ENCODE peak calls at places on chromosomes 7 and 10, in seven cellular contexts. R is NCI-H187, Q is left lung, K is putamen, Y is HFFc6, M is T follicular helper cell, O is memory B cell. D is an unnamed sample.

GRCh38 chr7:100887186-100887954 is 2.1 kb downstream of the UFSP1 start:
- DNase-seq in M (peak; percentile 61), R (no peak), Q (no peak), Y (no peak), K (no peak), O (peak; percentile 78), D (no peak)

GRCh38 chr7:125504848-125505247 is 575.2 kb upstream of the POT1 start:
- DNase-seq in M (no peak), K (no peak), Y (no peak), R (no peak), O (no peak), Q (no peak), D (no peak)

GRCh38 chr7:1533255-1533568 is 2.7 kb downstream of the MAFK start:
- DNase-seq in R (no peak), Y (no peak), O (peak; percentile 13), K (no peak), M (no peak), Q (no peak), D (no peak)

GRCh38 chr7:155763721-155764431 is 48.4 kb downstream of the SHH start:
- DNase-seq in O (no peak), Q (no peak), K (no peak), R (no peak), M (no peak), Y (no peak), D (no peak)

GRCh38 chr10:60069311-60069710 is 163.0 kb upstream of the CCDC6 start:
- DNase-seq in K (no peak), O (no peak), Q (no peak), M (no peak), R (no peak), Y (no peak), D (no peak)

GRCh38 chr7:157425761-157426160 is 89.0 kb downstream of the DNAJB6 start:
- DNase-seq in O (no peak), Y (no peak), K (no peak), Q (no peak), M (no peak), R (no peak), D (no peak)

GRCh38 chr7:20958474-20958873 is 171.8 kb upstream of the SP8 start:
- DNase-seq in R (no peak), Y (no peak), O (no peak), Q (no peak), K (no peak), M (no peak), D (no peak)

GRCh38 chr10:110226926-110227641 is 19.7 kb downstream of the MXI1 start:
- DNase-seq in Y (no peak), R (peak; percentile 23), Q (peak; percentile 78), O (peak; percentile 65), K (peak; percentile 72), M (peak; percentile 76), D (no peak)

GRCh38 chr10:103231047-103231551 is 14.6 kb upstream of the RPEL1 start:
- DNase-seq in M (no peak), K (no peak), R (no peak), Y (peak; percentile 94), O (no peak), Q (no peak), D (peak; percentile 94)

GRCh38 chr7:156773966-156774365 is 119.0 kb downstream of the LMBR1 start:
- DNase-seq in Q (no peak), Y (peak; percentile 38), O (no peak), M (no peak), K (no peak), R (no peak), D (no peak)

GRCh38 chr7:25521236-25521635 is 292.9 kb upstream of the NPVF start:
- DNase-seq in Q (no peak), R (no peak), M (no peak), O (no peak), K (no peak), Y (no peak), D (no peak)

GRCh38 chr10:88386878-88387773 is 196.0 kb downstream of the RNLS start:
- DNase-seq in K (peak; percentile 80), M (no peak), O (peak; percentile 28), Y (peak; percentile 32), Q (peak; percentile 33), R (no peak), D (peak; percentile 79)

GRCh38 chr10:100744136-100744979 is 1.0 kb upstream of the PAX2 start:
- DNase-seq in O (no peak), R (no peak), M (no peak), Q (no peak), Y (no peak), K (no peak), D (no peak)

GRCh38 chr10:6065845-6066244 is 3.7 kb upstream of the IL2RA start:
- DNase-seq in K (no peak), Y (no peak), M (no peak), Q (no peak), O (no peak), R (no peak), D (no peak)

GRCh38 chr7:15684834-15685233 is 1.6 kb downstream of the MEOX2 start:
- DNase-seq in O (no peak), R (no peak), Y (no peak), M (no peak), Q (no peak), K (no peak), D (no peak)

GRCh38 chr10:117533507-117534281 is 8.9 kb upstream of the EMX2 start:
- DNase-seq in K (no peak), Y (no peak), O (no peak), Q (no peak), M (no peak), R (no peak), D (no peak)

GRCh38 chr7:28408105-28408973 is 4.0 kb upstream of the CREB5 start:
- DNase-seq in R (no peak), M (no peak), Q (no peak), Y (no peak), K (no peak), O (no peak), D (no peak)

GRCh38 chr10:26779176-26779860 is 81.4 kb downstream of the ABI1 start:
- DNase-seq in Y (no peak), K (no peak), R (no peak), M (no peak), O (no peak), Q (no peak), D (no peak)

GRCh38 chr10:131667047-131667446 is 233.8 kb upstream of the PPP2R2D start:
- DNase-seq in O (no peak), R (no peak), M (no peak), Y (no peak), K (no peak), Q (no peak), D (no peak)

GRCh38 chr10:49139866-49140195 is 6.0 kb upstream of the FAM170B start:
- DNase-seq in M (no peak), K (no peak), Q (no peak), Y (peak; percentile 95), O (no peak), R (no peak), D (peak; percentile 48)

GRCh38 chr10:119521443-119522204 is 20.9 kb downstream of the RGS10 start:
- DNase-seq in K (no peak), R (no peak), O (no peak), Q (no peak), Y (peak; percentile 62), M (no peak), D (no peak)

GRCh38 chr7:117036836-117037235 is 83.5 kb downstream of the ST7 start:
- DNase-seq in R (no peak), M (no peak), K (no peak), Q (no peak), O (no peak), Y (no peak), D (no peak)

GRCh38 chr7:12696001-12696400 is 8.6 kb downstream of the ARL4A start:
- DNase-seq in M (no peak), R (no peak), K (no peak), Y (no peak), O (no peak), Q (no peak), D (no peak)

GRCh38 chr7:117158941-117159705 is 163.7 kb downstream of the WNT2 start:
- DNase-seq in K (no peak), O (no peak), R (no peak), M (no peak), Q (no peak), Y (no peak), D (no peak)

GRCh38 chr10:66202101-66202500 is 723.7 kb upstream of the LRRTM3 start:
- DNase-seq in K (no peak), O (no peak), Q (no peak), Y (no peak), M (no peak), R (no peak), D (no peak)

GRCh38 chr7:108503112-108504026 is 22.6 kb downstream of the PNPLA8 start:
- DNase-seq in O (peak; percentile 55), M (no peak), Q (no peak), Y (peak; percentile 15), R (no peak), K (no peak), D (no peak)

GRCh38 chr10:48594799-48595198 is 10.1 kb downstream of the ARHGAP22 start:
- DNase-seq in O (no peak), K (no peak), Y (no peak), Q (no peak), R (peak; percentile 66), M (no peak), D (no peak)

GRCh38 chr10:18340496-18341051 is 200.3 kb downstream of the CACNB2 start:
- DNase-seq in R (no peak), O (no peak), Y (no peak), K (peak; percentile 48), M (no peak), Q (no peak), D (no peak)

GRCh38 chr7:6367701-6368211 is 80.0 kb downstream of the DAGLB start:
- DNase-seq in Y (peak; percentile 49), M (no peak), K (no peak), R (no peak), O (no peak), Q (no peak), D (no peak)

GRCh38 chr10:47262606-47263295 is 37.2 kb upstream of the GDF10 start:
- DNase-seq in K (no peak), Q (no peak), R (no peak), Y (peak; percentile 4), O (no peak), M (no peak), D (no peak)

GRCh38 chr7:130970196-130970595 is 236.2 kb upstream of the KLF14 start:
- DNase-seq in K (no peak), O (no peak), M (no peak), R (no peak), Y (no peak), Q (no peak), D (no peak)

GRCh38 chr7:21368317-21368716 is 59.6 kb upstream of the SP4 start:
- DNase-seq in O (no peak), Y (no peak), M (no peak), Q (no peak), K (no peak), R (no peak), D (no peak)

D was measured in epithelial cell of proximal tubule.